ENCODE peak calls at places on chromosomes 5 and 9, in four cellular contexts. B, N, W and V are unnamed samples. For H3K4me1, H3K36me3 and H3K9me3, the result is how much of the 10 kb centered on the place peaks cover.

GRCh38 chr5:111254613-111255012 is 30.4 kb downstream of the CAMK4 start:
- DNase-seq in B (no peak), N (peak), W (peak), V (no peak)

GRCh38 chr9:35001803-35002502 is 12.4 kb downstream of the DNAJB5 start:
- DNase-seq in B (no peak), N (no peak), W (peak), V (no peak)

GRCh38 chr9:3954950-3955670 is 344.8 kb downstream of the GLIS3 start:
- DNase-seq in B (no peak), N (no peak), W (peak), V (no peak)

GRCh38 chr5:83564069-83564749 is 92.7 kb downstream of the VCAN start:
- DNase-seq in B (no peak), N (no peak), W (peak), V (no peak)

GRCh38 chr9:35816708-35817107 is 1.9 kb upstream of the HINT2 start:
- DNase-seq in B (no peak), N (no peak), W (no peak), V (no peak)

GRCh38 chr9:27247756-27248155 is 49.2 kb downstream of the EQTN start:
- DNase-seq in B (peak), N (no peak), W (peak), V (no peak)

GRCh38 chr9:979983-980382 is 3.5 kb downstream of the DMRT3 start:
- DNase-seq in B (no peak), N (no peak), W (no peak), V (no peak)

GRCh38 chr5:150175536-150175935 is 9.0 kb downstream of the CDX1 start:
- DNase-seq in B (no peak), N (no peak), W (peak), V (no peak)

GRCh38 chr5:87069974-87070608 is 197.6 kb upstream of the RASA1 start:
- DNase-seq in B (no peak), N (no peak), W (peak), V (peak)

GRCh38 chr5:157941616-157942015 is 82.7 kb upstream of the CLINT1 start:
- DNase-seq in B (no peak), N (no peak), W (peak), V (no peak)

GRCh38 chr5:77015938-77016569 is 14.2 kb upstream of the AGGF1 start:
- DNase-seq in B (no peak), N (no peak), W (peak), V (no peak)

GRCh38 chr5:61055434-61056006 is 106.7 kb downstream of the SMIM15 start:
- DNase-seq in B (no peak), N (no peak), W (peak), V (no peak)

GRCh38 chr9:127505396-127506116 is 54.2 kb downstream of the LRSAM1 start:
- DNase-seq in B (no peak), N (no peak), W (peak), V (no peak)

GRCh38 chr9:136372561-136373299 is 739 bp downstream of the CARD9 start:
- DNase-seq in B (peak), N (no peak), W (peak), V (no peak)

GRCh38 chr9:33209394-33209793 is 30.6 kb upstream of the SPINK4 start:
- DNase-seq in B (no peak), N (no peak), W (no peak), V (no peak)

GRCh38 chr9:83220737-83221136 is 157.8 kb upstream of the RASEF start:
- DNase-seq in B (no peak), N (no peak), W (peak), V (no peak)

GRCh38 chr5:112012112-112012511 is 255.1 kb upstream of the NREP start:
- DNase-seq in B (no peak), N (no peak), W (peak), V (no peak)

GRCh38 chr9:104968025-104968982 is 40.3 kb upstream of the ABCA1 start:
- DNase-seq in B (peak), N (peak), W (peak), V (peak)

GRCh38 chr9:136723989-136724388 is 11.6 kb downstream of the DIPK1B start:
- DNase-seq in B (no peak), N (no peak), W (no peak), V (no peak)

GRCh38 chr5:119359737-119360413 is 4.1 kb downstream of the TNFAIP8 start:
- DNase-seq in B (no peak), N (no peak), W (no peak), V (no peak)

GRCh38 chr5:54040773-54041172 is 269.6 kb downstream of the ARL15 start:
- DNase-seq in B (no peak), N (no peak), W (no peak), V (no peak)

GRCh38 chr5:175728885-175729828 is 71.3 kb downstream of the HRH2 start:
- DNase-seq in B (no peak), N (no peak), W (no peak), V (no peak)

GRCh38 chr5:167802755-167803431 is 488.6 kb upstream of the WWC1 start:
- DNase-seq in B (no peak), N (no peak), W (peak), V (no peak)

GRCh38 chr5:136089804-136090203 is 42.8 kb upstream of the SMAD5 start:
- DNase-seq in B (no peak), N (no peak), W (peak), V (no peak)

GRCh38 chr5:56088967-56089829 is 94.4 kb upstream of the IL6ST start:
- DNase-seq in B (no peak), N (no peak), W (peak), V (no peak)

GRCh38 chr5:77893225-77893860 is 117.2 kb upstream of the TBCA start:
- DNase-seq in B (no peak), N (no peak), W (peak), V (no peak)

GRCh38 chr9:109342878-109343277 is 22.0 kb upstream of the EPB41L4B start:
- DNase-seq in B (no peak), N (no peak), W (no peak), V (no peak)

GRCh38 chr5:141782991-141783598 is 95.1 kb downstream of the PCDH1 start:
- DNase-seq in B (no peak), N (no peak), W (peak), V (no peak)

GRCh38 chr5:540215-541147 is 16.2 kb upstream of the SLC9A3 start:
- DNase-seq in B (no peak), N (no peak), W (no peak), V (peak)

GRCh38 chr5:173016621-173017046 is 33.1 kb downstream of the ATP6V0E1 start:
- DNase-seq in B (peak), N (no peak), W (peak), V (no peak)

GRCh38 chr5:149153751-149154610 is 12.7 kb downstream of the ABLIM3 start:
- DNase-seq in B (peak), N (no peak), W (peak), V (peak)

GRCh38 chr5:98428806-98429205 is 344.7 kb upstream of the RGMB start:
- DNase-seq in B (peak), N (no peak), W (peak), V (no peak)

GRCh38 chr5:119191944-119192343 is 121.1 kb downstream of the DMXL1 start:
- DNase-seq in B (no peak), N (no peak), W (no peak), V (no peak)

GRCh38 chr5:178143901-178144300 is 9.8 kb downstream of the NHP2 start:
- DNase-seq in B (no peak), N (no peak), W (no peak), V (no peak)

GRCh38 chr9:21682981-21683380 is 119.5 kb upstream of the MTAP start:
- DNase-seq in B (no peak), N (no peak), W (peak), V (no peak)

GRCh38 chr5:157670662-157671591 is at the start of gene C5orf52:
- DNase-seq in B (no peak), N (no peak), W (peak), V (peak)

GRCh38 chr5:139745800-139746690 is 49.6 kb upstream of the PSD2 start:
- DNase-seq in B (peak), N (peak), W (peak), V (peak)

GRCh38 chr5:1523793-1524480 is at the start of gene LPCAT1:
- DNase-seq in B (peak), N (peak), W (peak), V (peak)

GRCh38 chr5:39021413-39021812 is 52.8 kb downstream of the RICTOR start:
- DNase-seq in B (no peak), N (no peak), W (no peak), V (no peak)

DNA sequence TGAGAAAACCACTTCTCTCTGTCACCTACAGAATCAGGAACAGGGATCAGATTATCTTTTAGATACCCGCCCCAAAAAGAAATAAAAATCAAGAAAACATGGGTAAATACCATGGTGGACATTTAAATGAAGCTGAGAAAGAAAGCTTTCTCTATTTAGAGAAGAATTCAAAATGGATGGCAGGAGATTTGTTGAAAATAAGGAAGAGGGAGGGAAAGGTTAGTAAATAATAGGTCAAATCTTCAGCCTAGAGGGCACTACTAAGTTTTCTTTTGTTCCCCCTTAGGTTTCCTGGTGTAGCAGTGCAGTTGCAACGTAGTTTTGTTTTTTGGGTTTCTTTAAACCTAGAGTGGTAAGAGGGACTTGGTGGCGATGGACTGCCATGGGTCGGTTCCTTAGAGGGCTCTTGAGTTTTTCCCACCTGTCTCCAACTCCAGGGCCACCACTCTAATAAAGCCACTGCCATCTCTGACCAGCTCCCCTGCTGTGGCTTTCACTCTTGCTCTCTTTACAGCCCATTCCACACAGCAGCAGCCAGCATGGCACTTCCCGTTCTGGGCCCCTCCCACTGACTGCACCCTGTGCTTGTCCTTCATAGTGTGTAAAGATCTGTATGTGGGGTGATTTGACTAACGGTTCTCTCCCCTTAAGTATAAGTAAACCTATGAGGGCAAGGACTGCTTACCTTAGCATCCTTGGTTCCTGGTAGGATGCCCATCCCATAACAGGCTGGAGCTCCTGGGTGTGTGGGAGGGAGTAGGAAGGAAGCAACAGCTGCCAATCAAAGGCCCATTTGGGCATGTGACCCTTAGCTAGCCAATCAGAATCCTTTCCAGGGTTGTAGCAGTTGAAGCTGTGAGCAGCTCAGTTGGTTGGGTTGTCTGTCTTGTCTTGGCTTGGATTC is 118.3 kb downstream of the SLC1A3 start:
- DNase-seq in B (peak), N (no peak), W (no peak), V (peak)
- H3K4me1 ChIP-seq in B (under half), N (under half), W (under half), V (under half)

DNA sequence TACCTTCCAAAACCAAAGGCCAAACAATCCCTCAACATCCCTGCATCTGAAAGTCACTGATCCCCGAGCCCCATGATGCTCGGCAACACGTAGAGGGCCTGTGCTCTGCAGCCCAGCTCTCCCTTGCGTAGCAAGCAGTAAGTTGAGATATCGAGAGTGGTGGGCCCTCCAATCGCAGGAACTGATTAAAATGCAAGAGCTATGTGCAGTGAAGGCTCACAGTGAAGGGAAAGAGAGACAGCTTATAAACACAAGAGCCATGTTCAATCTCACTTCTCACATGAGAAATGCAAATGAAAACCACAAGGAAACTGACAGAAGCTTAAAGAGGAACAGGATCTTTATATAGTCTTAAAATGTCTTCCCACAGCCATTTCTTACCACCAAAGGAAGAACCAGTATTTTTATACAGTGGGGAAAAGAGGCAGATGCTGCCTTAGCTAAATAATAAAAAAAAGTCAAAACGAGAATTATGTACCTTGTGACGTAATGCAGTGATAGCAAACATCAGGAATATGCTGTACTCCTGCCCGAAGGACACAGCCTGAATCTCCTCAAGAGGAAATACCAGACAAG is 24.6 kb downstream of the TTF1 start:
- DNase-seq in B (no peak), N (no peak), W (no peak), V (no peak)
- H3K36me3 ChIP-seq in B (half or more), N (under half), W (under half), V (under half)

GRCh38 chr5:131867524-131867923 is 70.7 kb upstream of the FNIP1 start:
- DNase-seq in B (no peak), N (no peak), W (no peak), V (no peak)

DNA sequence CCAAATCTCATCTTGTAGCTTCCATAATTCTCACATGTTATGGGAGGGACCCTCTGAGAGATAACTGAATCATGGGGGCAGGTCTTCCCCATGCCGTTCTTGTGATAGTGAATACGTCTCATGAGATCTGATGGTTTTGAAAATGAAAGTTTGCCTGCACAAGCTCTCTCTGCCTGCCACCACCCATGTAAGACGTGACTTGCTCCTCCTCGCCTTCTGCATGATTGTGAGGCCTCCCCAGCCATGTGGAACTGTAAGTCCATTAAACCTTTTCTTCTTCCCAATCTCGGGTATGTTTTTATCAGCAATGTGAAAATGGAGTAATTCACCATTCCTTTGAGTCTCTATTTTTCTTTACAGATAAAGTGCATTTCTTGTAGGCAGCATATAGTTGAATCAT is 66.9 kb upstream of the FNIP1 start:
- DNase-seq in B (no peak), N (no peak), W (no peak), V (no peak)
- H3K9me3 ChIP-seq in B (under half), N (under half), W (under half), V (under half)

GRCh38 chr5:147306351-147306750 is 71.5 kb downstream of the STK32A start:
- DNase-seq in B (no peak), N (no peak), W (no peak), V (no peak)
- H3K4me1 ChIP-seq in B (under half), N (under half), W (under half), V (under half)

DNA sequence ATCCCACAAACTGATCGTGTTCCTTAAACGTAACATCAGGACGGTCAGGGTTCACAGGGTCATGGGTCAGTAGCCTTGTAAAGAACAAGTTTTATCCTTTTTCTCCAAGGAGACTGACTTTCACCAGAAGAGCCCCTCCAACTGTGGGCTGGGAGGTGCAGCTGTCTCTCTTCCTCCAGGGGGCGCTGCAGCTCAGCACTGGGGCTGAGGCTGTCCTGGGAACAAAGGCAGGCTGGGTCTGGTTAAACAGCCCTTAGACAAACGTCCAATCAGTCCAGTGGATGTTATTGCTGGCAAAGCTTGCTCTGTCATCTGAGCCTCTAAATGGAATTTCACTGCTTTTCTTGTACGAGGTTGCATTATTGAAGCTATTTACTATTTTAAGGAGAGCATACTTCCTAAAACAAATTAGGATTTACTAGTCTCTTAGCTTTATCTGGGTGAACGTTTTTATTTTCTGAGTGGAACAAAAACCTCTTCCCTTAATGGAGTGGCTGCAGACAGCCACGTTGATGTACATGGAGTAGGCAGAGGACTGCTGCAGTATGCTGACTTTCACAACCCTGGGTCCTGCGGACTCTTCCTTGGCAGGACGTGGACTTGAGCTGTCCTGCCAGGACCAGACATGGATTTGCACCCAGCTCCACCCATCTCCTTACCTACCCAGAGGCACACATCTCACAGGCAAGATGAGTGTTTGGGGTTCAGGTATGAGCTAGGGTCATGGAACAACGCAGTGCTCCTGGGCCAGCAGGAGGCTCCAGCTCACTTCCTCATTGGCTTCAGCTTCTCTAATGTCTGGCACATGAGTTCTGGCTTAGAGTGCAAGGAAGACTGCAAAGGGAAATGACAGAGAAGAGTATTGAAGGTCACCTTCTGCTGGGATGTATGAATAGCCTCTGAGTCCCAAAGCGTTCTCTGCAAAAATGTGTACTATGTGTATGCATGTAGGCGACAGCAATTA is 7.8 kb downstream of the EXOSC2 start:
- DNase-seq in B (peak), N (peak), W (peak), V (peak)
- H3K36me3 ChIP-seq in B (half or more), N (half or more), W (under half), V (under half)

GRCh38 chr9:14780251-14780650 is 57.7 kb upstream of the CER1 start:
- DNase-seq in B (no peak), N (no peak), W (no peak), V (no peak)
- H3K9me3 ChIP-seq in B (under half), N (under half), W (under half), V (under half)

DNA sequence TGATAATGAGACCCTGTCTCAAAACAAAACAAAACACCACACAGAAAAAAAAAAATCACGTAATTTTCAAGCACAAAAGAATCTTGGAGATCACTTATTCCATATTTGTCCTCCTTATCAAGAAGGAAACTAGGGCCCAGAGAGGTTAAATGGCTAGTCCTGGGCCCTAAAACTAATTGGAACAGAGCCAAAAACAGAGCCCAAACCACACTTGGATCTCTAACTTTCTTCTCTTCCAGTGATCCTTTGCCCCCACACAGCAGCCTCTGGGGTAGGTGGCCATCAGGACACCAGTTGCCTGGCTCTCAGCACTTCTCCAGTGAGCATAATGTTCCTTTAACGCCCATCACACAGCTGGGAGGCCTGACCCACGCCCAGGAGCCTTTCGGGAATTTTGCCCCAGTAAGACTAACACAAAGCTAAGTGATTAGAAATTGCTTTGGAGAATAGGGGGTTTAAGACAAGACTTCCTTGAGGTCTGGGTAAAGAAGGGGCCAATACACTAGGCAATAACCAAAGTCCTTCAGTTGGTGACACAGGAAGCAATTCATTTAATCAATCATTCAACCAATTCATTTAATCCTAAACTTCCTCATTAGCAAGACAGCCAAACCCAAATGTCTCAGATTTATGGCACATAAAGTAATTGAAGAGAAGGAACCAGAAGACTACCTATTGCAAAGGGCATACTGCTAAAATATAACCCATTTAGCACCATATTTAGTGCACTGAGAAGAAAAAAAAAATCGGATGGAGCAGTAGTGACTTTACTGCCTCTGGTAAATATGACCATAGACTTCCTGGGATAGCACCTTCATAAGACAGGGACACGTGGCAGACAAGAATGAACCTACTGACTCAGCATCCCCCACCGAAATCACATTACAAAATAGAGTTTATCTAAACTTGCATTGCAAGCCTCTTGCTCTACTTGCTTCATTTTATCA is 77.8 kb downstream of the ZNF608 start:
- DNase-seq in B (no peak), N (no peak), W (no peak), V (no peak)
- H3K4me1 ChIP-seq in B (under half), N (under half), W (under half), V (under half)

GRCh38 chr5:10427978-10428377 is 13.7 kb upstream of the ROPN1L start:
- DNase-seq in B (no peak), N (no peak), W (no peak), V (no peak)

GRCh38 chr5:10431408-10431807 is 10.3 kb upstream of the ROPN1L start:
- DNase-seq in B (no peak), N (no peak), W (no peak), V (no peak)

GRCh38 chr5:10423009-10423408 is 18.7 kb upstream of the ROPN1L start:
- DNase-seq in B (no peak), N (no peak), W (no peak), V (no peak)

GRCh38 chr5:10424124-10424731 is 17.5 kb upstream of the ROPN1L start:
- DNase-seq in B (no peak), N (no peak), W (peak), V (no peak)

GRCh38 chr5:10427201-10427600 is 14.5 kb upstream of the ROPN1L start:
- DNase-seq in B (no peak), N (no peak), W (no peak), V (no peak)
- H3K36me3 ChIP-seq in B (half or more), N (under half), W (under half), V (under half)